ENCODE peak calls at places on chromosomes 2 and 18, in eight cellular contexts. One of them, this sample, is unnamed.

GRCh38 chr2:135168119-135168872 is 116.2 kb downstream of the RAB3GAP1 start:
- DNase-seq in cardiac fibroblast: no peak
- DNase-seq in heart left ventricle: no peak
- DNase-seq in ovary: no peak
- DNase-seq in H9: no peak
- DNase-seq in pancreas: no peak
- DNase-seq in A549: peak
- DNase-seq in chondrocyte: no peak
- DNase-seq in this sample: no peak

GRCh38 chr2:42622943-42623676 is 54.7 kb downstream of the MTA3 start:
- DNase-seq in chondrocyte: no peak
- DNase-seq in A549: peak
- DNase-seq in ovary: no peak
- DNase-seq in H9: peak
- DNase-seq in heart left ventricle: no peak
- DNase-seq in cardiac fibroblast: no peak
- DNase-seq in pancreas: no peak
- DNase-seq in this sample: no peak

GRCh38 chr2:70907130-70907756 is 28.5 kb upstream of the ATP6V1B1 start:
- DNase-seq in heart left ventricle: no peak
- DNase-seq in A549: no peak
- DNase-seq in cardiac fibroblast: peak
- DNase-seq in pancreas: no peak
- DNase-seq in ovary: no peak
- DNase-seq in chondrocyte: no peak
- DNase-seq in H9: no peak
- DNase-seq in this sample: no peak

GRCh38 chr2:222297600-222297935 is 1.2 kb downstream of the PAX3 start:
- DNase-seq in cardiac fibroblast: no peak
- DNase-seq in H9: no peak
- DNase-seq in pancreas: no peak
- DNase-seq in heart left ventricle: no peak
- DNase-seq in A549: no peak
- DNase-seq in ovary: no peak
- DNase-seq in chondrocyte: no peak
- DNase-seq in this sample: no peak

GRCh38 chr18:58635891-58636290 is 7.0 kb upstream of the ALPK2 start:
- DNase-seq in cardiac fibroblast: peak
- DNase-seq in chondrocyte: no peak
- DNase-seq in A549: peak
- DNase-seq in heart left ventricle: no peak
- DNase-seq in pancreas: no peak
- DNase-seq in H9: no peak
- DNase-seq in ovary: no peak
- DNase-seq in this sample: peak

GRCh38 chr18:42977982-42978595 is 137.4 kb downstream of the RIT2 start:
- DNase-seq in heart left ventricle: no peak
- DNase-seq in H9: no peak
- DNase-seq in A549: no peak
- DNase-seq in ovary: no peak
- DNase-seq in chondrocyte: no peak
- DNase-seq in pancreas: no peak
- DNase-seq in cardiac fibroblast: no peak
- DNase-seq in this sample: no peak

GRCh38 chr2:134782107-134782506 is 56.3 kb upstream of the ACMSD start:
- DNase-seq in pancreas: no peak
- DNase-seq in chondrocyte: no peak
- DNase-seq in heart left ventricle: no peak
- DNase-seq in cardiac fibroblast: no peak
- DNase-seq in H9: no peak
- DNase-seq in ovary: no peak
- DNase-seq in A549: no peak
- DNase-seq in this sample: no peak

GRCh38 chr2:31163011-31163540 is 24.8 kb upstream of the GALNT14 start:
- DNase-seq in A549: no peak
- DNase-seq in pancreas: no peak
- DNase-seq in H9: no peak
- DNase-seq in ovary: no peak
- DNase-seq in chondrocyte: no peak
- DNase-seq in heart left ventricle: no peak
- DNase-seq in cardiac fibroblast: no peak
- DNase-seq in this sample: no peak

GRCh38 chr2:99662761-99663341 is 173.0 kb upstream of the REV1 start:
- DNase-seq in ovary: no peak
- DNase-seq in H9: no peak
- DNase-seq in pancreas: peak
- DNase-seq in A549: no peak
- DNase-seq in cardiac fibroblast: peak
- DNase-seq in heart left ventricle: no peak
- DNase-seq in chondrocyte: no peak
- DNase-seq in this sample: peak

GRCh38 chr2:134441153-134441863 is 187.4 kb downstream of the MGAT5 start:
- DNase-seq in pancreas: no peak
- DNase-seq in A549: no peak
- DNase-seq in cardiac fibroblast: no peak
- DNase-seq in chondrocyte: no peak
- DNase-seq in ovary: no peak
- DNase-seq in H9: no peak
- DNase-seq in heart left ventricle: no peak
- DNase-seq in this sample: no peak

GRCh38 chr2:71330585-71331330 is 824 bp upstream of the ZNF638 start:
- DNase-seq in H9: no peak
- DNase-seq in ovary: no peak
- DNase-seq in chondrocyte: no peak
- DNase-seq in heart left ventricle: no peak
- DNase-seq in A549: no peak
- DNase-seq in cardiac fibroblast: peak
- DNase-seq in pancreas: no peak
- DNase-seq in this sample: no peak

GRCh38 chr2:47109680-47110079 is 45.4 kb downstream of the STPG4 start:
- DNase-seq in H9: no peak
- DNase-seq in cardiac fibroblast: no peak
- DNase-seq in A549: no peak
- DNase-seq in ovary: no peak
- DNase-seq in pancreas: no peak
- DNase-seq in heart left ventricle: no peak
- DNase-seq in chondrocyte: no peak
- DNase-seq in this sample: no peak

GRCh38 chr2:16122556-16122955 is 182.2 kb downstream of the MYCN start:
- DNase-seq in A549: no peak
- DNase-seq in H9: no peak
- DNase-seq in pancreas: no peak
- DNase-seq in chondrocyte: no peak
- DNase-seq in ovary: no peak
- DNase-seq in cardiac fibroblast: no peak
- DNase-seq in heart left ventricle: no peak
- DNase-seq in this sample: no peak

GRCh38 chr2:157427922-157428303 is 16.0 kb downstream of the CYTIP start:
- DNase-seq in cardiac fibroblast: no peak
- DNase-seq in ovary: no peak
- DNase-seq in chondrocyte: no peak
- DNase-seq in heart left ventricle: no peak
- DNase-seq in A549: no peak
- DNase-seq in H9: no peak
- DNase-seq in pancreas: no peak
- DNase-seq in this sample: no peak

GRCh38 chr2:95001701-95002100 is 23.8 kb upstream of the MAL start:
- DNase-seq in heart left ventricle: no peak
- DNase-seq in ovary: no peak
- DNase-seq in H9: no peak
- DNase-seq in pancreas: no peak
- DNase-seq in chondrocyte: no peak
- DNase-seq in cardiac fibroblast: no peak
- DNase-seq in A549: no peak
- DNase-seq in this sample: no peak

GRCh38 chr18:27033722-27034121 is 151.4 kb downstream of the CHST9 start:
- DNase-seq in chondrocyte: no peak
- DNase-seq in cardiac fibroblast: no peak
- DNase-seq in heart left ventricle: no peak
- DNase-seq in A549: no peak
- DNase-seq in ovary: no peak
- DNase-seq in H9: no peak
- DNase-seq in pancreas: no peak
- DNase-seq in this sample: no peak

GRCh38 chr2:32611366-32611765 is 16.5 kb upstream of the TTC27 start:
- DNase-seq in H9: no peak
- DNase-seq in A549: no peak
- DNase-seq in cardiac fibroblast: no peak
- DNase-seq in heart left ventricle: no peak
- DNase-seq in ovary: no peak
- DNase-seq in chondrocyte: no peak
- DNase-seq in pancreas: peak
- DNase-seq in this sample: no peak

GRCh38 chr18:46830633-46831032 is 73.8 kb upstream of the ST8SIA5 start:
- DNase-seq in cardiac fibroblast: peak
- DNase-seq in heart left ventricle: no peak
- DNase-seq in pancreas: no peak
- DNase-seq in ovary: no peak
- DNase-seq in chondrocyte: no peak
- DNase-seq in H9: no peak
- DNase-seq in A549: no peak
- DNase-seq in this sample: no peak

GRCh38 chr18:3816601-3817363 is 366.8 kb downstream of the TGIF1 start:
- DNase-seq in ovary: no peak
- DNase-seq in heart left ventricle: no peak
- DNase-seq in chondrocyte: no peak
- DNase-seq in pancreas: no peak
- DNase-seq in cardiac fibroblast: peak
- DNase-seq in A549: peak
- DNase-seq in H9: no peak
- DNase-seq in this sample: peak

GRCh38 chr2:96161785-96162367 is 16.6 kb upstream of the DUSP2 start:
- DNase-seq in ovary: no peak
- DNase-seq in chondrocyte: no peak
- DNase-seq in cardiac fibroblast: no peak
- DNase-seq in heart left ventricle: no peak
- DNase-seq in H9: no peak
- DNase-seq in pancreas: no peak
- DNase-seq in A549: no peak
- DNase-seq in this sample: no peak

GRCh38 chr2:16225071-16225470 is 284.7 kb downstream of the MYCN start:
- DNase-seq in H9: no peak
- DNase-seq in ovary: no peak
- DNase-seq in chondrocyte: no peak
- DNase-seq in A549: no peak
- DNase-seq in pancreas: no peak
- DNase-seq in heart left ventricle: no peak
- DNase-seq in cardiac fibroblast: no peak
- DNase-seq in this sample: no peak

GRCh38 chr2:162014751-162015150 is 59.3 kb downstream of the DPP4 start:
- DNase-seq in ovary: no peak
- DNase-seq in H9: no peak
- DNase-seq in pancreas: no peak
- DNase-seq in A549: no peak
- DNase-seq in cardiac fibroblast: no peak
- DNase-seq in chondrocyte: no peak
- DNase-seq in heart left ventricle: no peak
- DNase-seq in this sample: no peak

GRCh38 chr2:69734040-69734611 is 7.8 kb upstream of the ANXA4 start:
- DNase-seq in cardiac fibroblast: peak
- DNase-seq in ovary: peak
- DNase-seq in heart left ventricle: no peak
- DNase-seq in H9: no peak
- DNase-seq in pancreas: no peak
- DNase-seq in A549: peak
- DNase-seq in chondrocyte: no peak
- DNase-seq in this sample: no peak

GRCh38 chr2:181570833-181571661 is 85.9 kb downstream of the CERKL start:
- DNase-seq in chondrocyte: no peak
- DNase-seq in pancreas: no peak
- DNase-seq in cardiac fibroblast: peak
- DNase-seq in A549: peak
- DNase-seq in H9: no peak
- DNase-seq in ovary: no peak
- DNase-seq in heart left ventricle: no peak
- DNase-seq in this sample: no peak
- TF ChIP-seq CTCF in chondrocyte: peak
- TF ChIP-seq CTCF in pancreas: peak
- TF ChIP-seq CTCF in cardiac fibroblast: peak
- TF ChIP-seq CTCF in A549: peak
- TF ChIP-seq CTCF in H9: peak
- TF ChIP-seq CTCF in ovary: no peak
- TF ChIP-seq CTCF in heart left ventricle: no peak
- TF ChIP-seq CTCF in this sample: no peak

GRCh38 chr2:67234443-67234842 is 162.7 kb upstream of the ETAA1 start:
- DNase-seq in heart left ventricle: no peak
- DNase-seq in cardiac fibroblast: peak
- DNase-seq in chondrocyte: no peak
- DNase-seq in H9: peak
- DNase-seq in A549: peak
- DNase-seq in pancreas: peak
- DNase-seq in ovary: no peak
- DNase-seq in this sample: no peak
- TF ChIP-seq CTCF in heart left ventricle: no peak
- TF ChIP-seq CTCF in cardiac fibroblast: peak
- TF ChIP-seq CTCF in chondrocyte: peak
- TF ChIP-seq CTCF in H9: peak
- TF ChIP-seq CTCF in A549: peak
- TF ChIP-seq CTCF in pancreas: peak
- TF ChIP-seq CTCF in ovary: no peak
- TF ChIP-seq CTCF in this sample: peak

GRCh38 chr18:76660571-76661192 is 161.7 kb upstream of the ZNF236 start:
- DNase-seq in A549: no peak
- DNase-seq in H9: no peak
- DNase-seq in pancreas: no peak
- DNase-seq in heart left ventricle: no peak
- DNase-seq in cardiac fibroblast: no peak
- DNase-seq in ovary: no peak
- DNase-seq in chondrocyte: no peak
- DNase-seq in this sample: no peak

GRCh38 chr18:76656925-76657324 is 161.9 kb upstream of the ZNF516 start:
- DNase-seq in A549: no peak
- DNase-seq in heart left ventricle: no peak
- DNase-seq in pancreas: no peak
- DNase-seq in chondrocyte: no peak
- DNase-seq in ovary: no peak
- DNase-seq in H9: no peak
- DNase-seq in cardiac fibroblast: no peak
- DNase-seq in this sample: no peak

GRCh38 chr18:76657911-76658475 is 163.0 kb upstream of the ZNF516 start:
- DNase-seq in cardiac fibroblast: no peak
- DNase-seq in ovary: no peak
- DNase-seq in chondrocyte: no peak
- DNase-seq in H9: no peak
- DNase-seq in pancreas: no peak
- DNase-seq in heart left ventricle: no peak
- DNase-seq in A549: no peak
- DNase-seq in this sample: no peak

GRCh38 chr18:76657428-76657827 is 162.4 kb upstream of the ZNF516 start:
- DNase-seq in A549: no peak
- DNase-seq in H9: no peak
- DNase-seq in cardiac fibroblast: peak
- DNase-seq in chondrocyte: no peak
- DNase-seq in pancreas: no peak
- DNase-seq in heart left ventricle: no peak
- DNase-seq in ovary: no peak
- DNase-seq in this sample: no peak

GRCh38 chr18:76658627-76659026 is 163.6 kb upstream of the ZNF516 start:
- DNase-seq in chondrocyte: no peak
- DNase-seq in H9: peak
- DNase-seq in A549: no peak
- DNase-seq in pancreas: no peak
- DNase-seq in cardiac fibroblast: no peak
- DNase-seq in ovary: no peak
- DNase-seq in heart left ventricle: no peak
- DNase-seq in this sample: no peak
- TF ChIP-seq CTCF in chondrocyte: peak
- TF ChIP-seq CTCF in H9: peak
- TF ChIP-seq CTCF in A549: no peak
- TF ChIP-seq CTCF in pancreas: no peak
- TF ChIP-seq CTCF in cardiac fibroblast: peak
- TF ChIP-seq CTCF in ovary: no peak
- TF ChIP-seq CTCF in heart left ventricle: no peak
- TF ChIP-seq CTCF in this sample: peak

GRCh38 chr18:35267161-35267651 is 22.8 kb downstream of the ZSCAN30 start:
- DNase-seq in ovary: peak
- DNase-seq in chondrocyte: no peak
- DNase-seq in A549: no peak
- DNase-seq in heart left ventricle: peak
- DNase-seq in cardiac fibroblast: peak
- DNase-seq in H9: peak
- DNase-seq in pancreas: peak
- DNase-seq in this sample: no peak
- TF ChIP-seq CTCF in ovary: peak
- TF ChIP-seq CTCF in chondrocyte: no peak
- TF ChIP-seq CTCF in A549: no peak
- TF ChIP-seq CTCF in heart left ventricle: no peak
- TF ChIP-seq CTCF in cardiac fibroblast: no peak
- TF ChIP-seq CTCF in H9: no peak
- TF ChIP-seq CTCF in pancreas: no peak
- TF ChIP-seq CTCF in this sample: no peak